ENCODE peak calls at places on chromosomes 6 and 20, in nine cellular contexts. G is GM12864, Z is OCI-LY7, T is nephron progenitor cell, J is foreskin fibroblast, I is Calu3, M is upper lobe of right lung, E is HCT116, S is astrocyte of the spinal cord. P is an unnamed sample.

GRCh38 chr20:53778041-53778516 is 184.4 kb upstream of the ZNF217 start:
- DNase-seq in S (no peak), M (no peak), I (no peak), J (no peak), E (no peak), T (no peak), G (no peak), Z (no peak), P (no peak)

GRCh38 chr6:144219056-144219685 is 66.0 kb upstream of the UTRN start:
- DNase-seq in M (no peak), E (peak; percentile 40), S (peak; percentile 64), G (peak; percentile 27), J (peak; percentile 68), T (no peak), I (no peak), Z (peak; percentile 69), P (no peak)

GRCh38 chr6:134414793-134415192 is 96.9 kb upstream of the SGK1 start:
- DNase-seq in Z (no peak), S (no peak), E (no peak), J (no peak), I (no peak), T (no peak), G (no peak), M (no peak), P (no peak)

GRCh38 chr20:17374086-17374485 is 147.2 kb downstream of the PCSK2 start:
- DNase-seq in M (no peak), S (no peak), J (no peak), G (no peak), I (no peak), T (no peak), E (no peak), Z (no peak), P (no peak)

GRCh38 chr6:90288404-90288803 is 8.2 kb downstream of the BACH2 start:
- DNase-seq in Z (no peak), E (no peak), M (no peak), J (peak; percentile 16), G (no peak), S (peak; percentile 72), I (no peak), T (no peak), P (peak; percentile 16)

GRCh38 chr6:111663692-111664564 is 58.2 kb upstream of the TRAF3IP2 start:
- DNase-seq in I (no peak), E (no peak), M (no peak), S (peak; percentile 37), T (peak; percentile 82), J (peak; percentile 81), Z (no peak), G (no peak), P (no peak)

GRCh38 chr6:32148722-32149576 is 2.8 kb downstream of the PRRT1 start:
- DNase-seq in S (peak; percentile 60), M (peak; percentile 83), G (no peak), J (no peak), Z (no peak), T (no peak), I (no peak), E (no peak), P (peak; percentile 33)

GRCh38 chr6:25413506-25413905 is 134.3 kb downstream of the CARMIL1 start:
- DNase-seq in E (no peak), T (no peak), J (no peak), M (no peak), S (no peak), G (no peak), I (no peak), Z (peak; percentile 51), P (no peak)

GRCh38 chr6:23394699-23395098 is 731.3 kb upstream of the NRSN1 start:
- DNase-seq in J (peak; percentile 11), M (no peak), I (no peak), T (no peak), G (no peak), S (no peak), Z (no peak), E (no peak), P (no peak)

GRCh38 chr6:119148825-119149525 is 70.5 kb upstream of the FAM184A start:
- DNase-seq in I (no peak), T (no peak), E (no peak), J (peak; percentile 69), S (peak; percentile 79), Z (no peak), M (no peak), G (no peak), P (peak; percentile 18)

GRCh38 chr6:149028767-149029405 is 282.1 kb downstream of the UST start:
- DNase-seq in Z (peak; percentile 89), G (peak; percentile 92), J (peak; percentile 94), I (peak; percentile 61), E (peak; percentile 88), M (no peak), T (peak; percentile 67), S (peak; percentile 95), P (peak; percentile 76)

GRCh38 chr6:3310051-3310448 is 51.3 kb downstream of the PSMG4 start:
- DNase-seq in E (no peak), T (no peak), M (no peak), G (no peak), S (no peak), I (no peak), Z (no peak), J (no peak), P (no peak)

GRCh38 chr20:22583773-22584629 is at the start of gene FOXA2:
- DNase-seq in T (peak; percentile 42), G (no peak), E (no peak), I (peak; percentile 18), J (no peak), Z (no peak), S (peak; percentile 3), M (peak; percentile 95), P (no peak)

GRCh38 chr6:146775227-146775626 is 176.5 kb downstream of the ADGB start:
- DNase-seq in T (no peak), E (no peak), S (peak; percentile 7), I (no peak), M (no peak), G (no peak), Z (no peak), J (peak; percentile 10), P (no peak)

GRCh38 chr6:161482517-161482903 is 208.6 kb upstream of the AGPAT4 start:
- DNase-seq in I (no peak), J (peak; percentile 37), G (no peak), S (no peak), E (no peak), T (no peak), Z (no peak), M (no peak), P (no peak)

GRCh38 chr6:34536251-34536958 is 19.7 kb downstream of the SPDEF start:
- DNase-seq in Z (no peak), S (no peak), T (no peak), M (no peak), J (no peak), E (no peak), I (peak; percentile 43), G (no peak), P (no peak)

GRCh38 chr6:21390537-21391213 is 202.9 kb upstream of the SOX4 start:
- DNase-seq in M (no peak), T (peak; percentile 37), I (no peak), Z (no peak), J (no peak), G (no peak), E (no peak), S (no peak), P (no peak)

GRCh38 chr20:25470045-25470444 is 62.6 kb downstream of the GINS1 start:
- DNase-seq in Z (peak; percentile 42), J (peak; percentile 52), M (no peak), I (no peak), E (peak; percentile 8), S (peak; percentile 35), T (peak; percentile 30), G (peak; percentile 16), P (peak; percentile 19)
- TF ChIP-seq CTCF in Z (peak; percentile 74), J (peak; percentile 39), M (peak; percentile 23), I (no peak), E (peak; percentile 69), S (peak; percentile 68), T (peak; percentile 31), G (peak; percentile 79), P (peak; percentile 70)

DNA sequence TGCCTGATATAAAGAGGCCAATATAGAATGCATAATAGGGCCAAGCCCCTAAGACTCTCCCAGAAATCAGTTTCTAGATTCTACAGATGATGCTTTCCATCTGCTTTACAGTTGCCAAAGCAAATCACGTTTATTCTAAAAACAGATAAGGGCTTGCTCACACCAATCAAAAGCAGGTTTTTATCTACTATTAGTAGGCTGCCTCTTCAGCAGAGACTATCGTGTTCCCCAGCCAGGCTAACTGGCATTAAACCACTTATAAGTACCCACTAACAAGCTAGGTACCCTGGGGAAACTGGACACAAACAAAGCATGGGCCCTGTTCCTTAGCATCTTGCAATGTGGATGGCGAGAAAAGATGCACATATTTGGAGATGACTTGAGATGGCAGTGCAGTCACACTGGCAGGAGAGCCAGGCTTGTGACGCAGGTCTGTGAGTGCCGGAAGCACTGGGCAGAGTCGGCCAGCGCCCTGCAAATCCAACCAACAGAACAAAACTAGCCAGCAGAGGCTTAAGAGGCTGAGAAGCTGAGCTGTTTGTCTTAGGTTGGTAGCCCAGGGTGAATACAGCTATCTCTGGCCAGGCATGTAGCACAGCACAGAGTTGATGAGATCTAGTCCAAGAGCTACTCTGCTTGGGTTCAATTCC is 73.4 kb downstream of the GFOD1 start:
- DNase-seq in I (no peak), J (peak; percentile 47), T (no peak), Z (no peak), S (no peak), G (no peak), M (no peak), E (no peak), P (no peak)
- TF ChIP-seq CTCF in I (no peak), J (no peak), T (no peak), Z (no peak), S (no peak), G (no peak), M (no peak), E (no peak), P (no peak)

GRCh38 chr20:36506253-36506652 is 35.1 kb upstream of the MYL9 start:
- DNase-seq in J (peak; percentile 33), Z (peak; percentile 50), E (no peak), S (no peak), G (no peak), M (no peak), T (no peak), I (peak; percentile 22), P (no peak)
- TF ChIP-seq CTCF in J (peak; percentile 42), Z (peak; percentile 81), E (peak; percentile 60), S (peak; percentile 48), G (peak; percentile 24), M (no peak), T (no peak), I (peak; percentile 38), P (peak; percentile 57)

DNA sequence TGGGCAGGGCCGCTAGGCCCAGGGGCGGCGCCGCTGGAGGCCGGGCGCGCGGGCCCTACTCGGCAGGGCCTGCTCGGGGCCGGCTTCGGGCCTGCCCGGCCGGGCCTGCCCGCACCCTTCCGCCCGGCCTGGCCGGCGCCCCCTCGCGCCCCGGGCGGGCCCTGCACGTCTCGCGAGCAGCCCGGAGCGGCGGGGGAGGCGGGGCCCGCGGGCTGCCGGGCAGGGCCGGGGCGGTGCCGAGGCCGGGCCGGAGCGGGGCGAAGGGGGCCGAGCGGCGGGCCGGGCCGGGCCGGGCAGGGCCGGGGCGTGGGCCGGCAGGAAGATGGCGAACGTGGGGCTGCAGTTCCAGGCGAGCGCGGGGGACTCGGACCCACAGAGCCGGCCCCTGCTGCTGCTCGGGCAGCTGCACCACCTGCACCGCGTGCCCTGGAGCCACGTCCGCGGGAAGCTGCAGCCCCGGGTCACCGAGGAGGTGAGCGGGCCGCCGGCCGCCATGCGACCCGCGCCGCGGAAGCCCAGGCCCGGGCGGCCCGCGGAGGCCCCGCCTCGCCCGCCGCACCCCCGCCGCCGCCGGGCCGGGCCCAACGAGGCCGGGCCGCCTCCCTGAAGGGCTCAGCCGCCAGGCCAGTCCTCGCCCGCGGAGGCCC is at the start of gene NPEPL1:
- DNase-seq in T (peak; percentile 68), E (peak; percentile 28), Z (peak; percentile 67), G (no peak), J (peak; percentile 86), I (peak; percentile 89), M (peak; percentile 90), S (peak; percentile 53), P (no peak)
- TF ChIP-seq CTCF in T (no peak), E (no peak), Z (no peak), G (no peak), J (no peak), I (no peak), M (no peak), S (peak; percentile 15), P (peak; percentile 28)

P was measured in brain microvascular endothelial cell.